ENCODE peak calls at places on chromosomes 5 and 9, in four cellular contexts. J is cardiac muscle cell, N is colonic mucosa, U is brain microvascular endothelial cell. S is an unnamed sample.
A peak's percentile ranks its signal among the peaks of the same experiment; 100 is the strongest.

GRCh38 chr9:117403403-117403811 is 11.4 kb downstream of the ASTN2 start:
- DNase-seq in J (no peak), N (no peak), U (no peak), S (no peak)

GRCh38 chr5:79263290-79263689 is 27.4 kb downstream of the JMY start:
- DNase-seq in J (no peak), N (no peak), U (no peak), S (no peak)

GRCh38 chr9:126504977-126505455 is 108.7 kb upstream of the LMX1B start:
- DNase-seq in J (no peak), N (no peak), U (no peak), S (no peak)

GRCh38 chr5:104088876-104089778 is 526.5 kb upstream of the NUDT12 start:
- DNase-seq in J (no peak), N (no peak), U (no peak), S (no peak)

GRCh38 chr5:157167219-157167621 is 1.2 kb upstream of the GARIN3 start:
- DNase-seq in J (peak; percentile 5), N (no peak), U (peak; percentile 72), S (no peak)

GRCh38 chr5:119302916-119303897 is 52.6 kb upstream of the TNFAIP8 start:
- DNase-seq in J (peak; percentile 96), N (no peak), U (peak; percentile 93), S (no peak)

GRCh38 chr5:176806137-176806536 is 4.2 kb upstream of the UNC5A start:
- DNase-seq in J (peak; percentile 45), N (no peak), U (peak; percentile 40), S (no peak)

GRCh38 chr9:126166291-126166690 is 160.3 kb upstream of the MVB12B start:
- DNase-seq in J (no peak), N (no peak), U (no peak), S (no peak)

GRCh38 chr5:12204761-12205160 is 300.5 kb upstream of the CTNND2 start:
- DNase-seq in J (no peak), N (no peak), U (no peak), S (no peak)

GRCh38 chr5:150650713-150651000 is 10.2 kb downstream of the SYNPO start:
- DNase-seq in J (no peak), N (no peak), U (no peak), S (no peak)

DNA sequence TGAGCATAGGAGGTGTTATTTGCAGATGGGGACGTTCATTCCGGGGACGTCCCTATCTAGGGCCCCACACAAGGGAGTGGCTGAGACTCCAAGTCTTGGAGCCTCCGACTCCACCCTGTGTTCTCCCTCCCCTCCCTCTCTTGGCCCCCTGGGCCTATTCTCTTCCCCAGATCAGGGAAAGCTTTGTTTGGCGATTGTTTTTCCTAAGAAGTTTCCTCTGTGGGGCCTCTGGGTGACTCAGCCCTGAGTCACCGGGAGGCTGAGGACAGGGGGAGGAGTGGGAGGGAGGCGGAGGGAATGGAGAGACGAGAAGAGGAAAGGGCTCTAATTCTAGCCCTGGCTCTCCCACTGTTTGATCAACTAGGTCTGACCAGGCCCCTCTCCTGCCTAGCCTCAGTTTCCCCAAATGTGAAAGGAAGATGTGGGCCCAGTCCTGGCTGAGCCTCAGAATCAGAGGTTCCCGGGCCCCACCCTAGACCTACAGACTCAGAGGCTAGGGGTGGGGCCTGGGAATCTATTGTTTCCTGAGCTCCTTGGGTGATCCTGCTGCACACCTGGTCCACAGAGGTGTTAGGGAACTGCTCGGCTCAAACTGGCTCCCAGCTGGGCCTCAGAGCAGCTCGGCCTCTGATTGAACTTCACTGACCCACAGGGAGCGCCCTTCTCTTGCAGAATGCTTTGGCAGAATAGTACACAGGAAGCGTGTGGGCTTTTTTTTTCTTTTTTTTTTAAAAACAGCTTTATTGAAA is 19.2 kb downstream of the GSN start:
- DNase-seq in J (peak; percentile 97), N (peak; percentile 91), U (peak; percentile 90), S (peak; percentile 56)
- H3K4me3 ChIP-seq in J (no peak overlapping the region), N (peak overlapping the region; percentile 8), U (peak overlapping the region; percentile 1), S (no peak overlapping the region)

DNA sequence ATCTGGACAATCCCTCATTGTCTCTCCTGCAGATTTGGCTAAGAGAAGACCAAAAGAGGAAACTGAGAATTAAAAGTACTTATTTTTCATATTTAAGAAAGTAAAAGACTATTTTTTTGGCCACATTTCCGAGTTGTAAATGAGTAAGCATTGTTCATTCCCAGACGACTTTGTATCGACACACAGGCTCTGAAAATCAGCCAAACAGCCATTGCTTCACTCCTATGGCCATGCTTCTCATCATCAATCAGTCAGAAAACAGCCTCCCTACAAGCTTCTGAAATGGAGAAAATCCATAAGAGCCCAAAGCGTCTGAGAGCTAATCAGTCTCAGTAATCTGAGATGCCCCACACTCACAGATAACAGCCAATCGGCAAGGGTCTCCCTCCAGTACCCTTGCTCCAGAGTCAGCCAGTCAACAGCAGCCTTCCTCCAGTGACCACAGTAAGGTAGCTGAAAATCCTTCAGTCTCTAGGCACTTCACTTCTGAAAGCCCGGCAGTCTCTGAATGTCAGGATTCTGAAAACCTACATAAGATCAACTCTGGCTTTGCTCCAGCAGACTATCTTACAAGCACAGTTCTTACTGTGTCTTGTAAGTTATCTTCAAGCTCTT is 31.0 kb downstream of the CDO1 start:
- DNase-seq in J (peak; percentile 11), N (no peak), U (no peak), S (peak; percentile 58)
- H3K27ac ChIP-seq in J (no peak overlapping the region), N (no peak overlapping the region), U (no peak overlapping the region), S (peak overlapping the region; percentile 50)

GRCh38 chr5:96324708-96325107 is 108.3 kb downstream of the PCSK1 start:
- DNase-seq in J (peak; percentile 70), N (no peak), U (peak; percentile 91), S (no peak)
- H3K4me3 ChIP-seq in J (no peak overlapping the region), N (no peak overlapping the region), U (no peak overlapping the region), S (no peak overlapping the region)

DNA sequence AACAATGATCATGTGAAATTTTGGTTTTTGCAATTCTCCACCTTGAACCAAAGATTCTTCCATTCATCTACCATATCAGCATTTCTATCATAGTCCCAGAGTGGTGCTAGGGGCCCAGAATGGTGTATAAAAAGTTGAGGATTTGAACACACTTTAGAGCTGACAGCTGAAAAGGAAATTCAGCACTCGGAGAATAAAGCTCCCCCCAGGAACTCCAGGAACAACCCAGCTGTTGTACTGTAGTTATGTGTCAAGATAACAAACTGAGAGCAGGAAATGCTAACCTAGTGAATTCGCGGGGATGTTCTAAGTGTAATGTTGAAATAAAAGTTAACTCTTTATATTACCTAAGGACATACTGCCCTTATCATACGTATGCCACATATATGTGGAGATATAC is 216.7 kb downstream of the NFIB start:
- DNase-seq in J (peak; percentile 88), N (no peak), U (peak; percentile 84), S (no peak)
- H3K27ac ChIP-seq in J (no peak overlapping the region), N (no peak overlapping the region), U (peak overlapping the region; percentile 94), S (no peak overlapping the region)

GRCh38 chr5:32443145-32443540 is 1.4 kb downstream of the ZFR start:
- DNase-seq in J (peak; percentile 21), N (no peak), U (peak; percentile 7), S (peak; percentile 51)
- H3K4me3 ChIP-seq in J (peak overlapping the region; percentile 91), N (peak overlapping the region; percentile 93), U (peak overlapping the region; percentile 80), S (peak overlapping the region; percentile 73)

GRCh38 chr5:142795246-142795645 is 25.1 kb downstream of the ARHGAP26 start:
- DNase-seq in J (no peak), N (no peak), U (no peak), S (peak; percentile 50)

GRCh38 chr5:142798099-142798768 is 28.1 kb downstream of the ARHGAP26 start:
- DNase-seq in J (no peak), N (no peak), U (no peak), S (no peak)

GRCh38 chr5:142794527-142794926 is 24.4 kb downstream of the ARHGAP26 start:
- DNase-seq in J (no peak), N (no peak), U (no peak), S (no peak)

GRCh38 chr5:142796492-142797109 is 26.4 kb downstream of the ARHGAP26 start:
- DNase-seq in J (no peak), N (peak; percentile 63), U (no peak), S (no peak)

DNA sequence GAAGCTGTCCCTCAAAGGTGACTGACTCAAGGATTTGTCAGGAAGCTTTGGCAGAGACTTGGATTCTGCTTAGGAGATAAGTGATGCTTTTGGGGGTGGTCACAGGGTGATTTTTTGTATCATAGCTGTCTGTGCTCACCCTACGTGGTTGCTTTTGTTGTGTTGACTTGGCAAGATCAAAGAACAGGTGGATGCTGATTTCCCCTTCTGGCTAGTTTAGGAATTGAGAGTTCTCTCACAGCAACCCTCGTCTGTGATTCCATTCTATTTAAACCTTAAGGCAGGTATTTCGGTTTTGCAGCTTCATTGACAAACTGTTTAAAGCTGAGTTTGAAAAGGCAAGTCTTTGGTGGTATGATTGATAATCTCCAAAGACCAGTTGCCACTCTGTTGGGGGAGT is 27.2 kb downstream of the ARHGAP26 start:
- DNase-seq in J (no peak), N (no peak), U (no peak), S (no peak)
- H3K27ac ChIP-seq in J (no peak overlapping the region), N (peak overlapping the region; percentile 64), U (no peak overlapping the region), S (no peak overlapping the region)

GRCh38 chr5:142881727-142882126 is 111.5 kb downstream of the ARHGAP26 start:
- DNase-seq in J (no peak), N (no peak), U (no peak), S (no peak)

GRCh38 chr5:142878111-142878510 is 107.9 kb downstream of the ARHGAP26 start:
- DNase-seq in J (no peak), N (no peak), U (no peak), S (no peak)

GRCh38 chr5:142881076-142881466 is 110.9 kb downstream of the ARHGAP26 start:
- DNase-seq in J (peak; percentile 71), N (no peak), U (peak; percentile 85), S (peak; percentile 86)

GRCh38 chr5:142876817-142877216 is 106.6 kb downstream of the ARHGAP26 start:
- DNase-seq in J (no peak), N (no peak), U (no peak), S (no peak)

GRCh38 chr5:142878638-142879037 is 108.5 kb downstream of the ARHGAP26 start:
- DNase-seq in J (no peak), N (no peak), U (no peak), S (no peak)
- H3K4me3 ChIP-seq in J (no peak overlapping the region), N (no peak overlapping the region), U (no peak overlapping the region), S (no peak overlapping the region)

GRCh38 chr9:79254900-79255651 is 316.7 kb upstream of the TLE4 start:
- DNase-seq in J (peak; percentile 24), N (no peak), U (no peak), S (peak; percentile 56)
- H3K27ac ChIP-seq in J (no peak overlapping the region), N (no peak overlapping the region), U (no peak overlapping the region), S (no peak overlapping the region)

GRCh38 chr5:132812123-132812948 is 766 bp upstream of the SOWAHA start:
- DNase-seq in J (no peak), N (no peak), U (no peak), S (no peak)
- H3K4me3 ChIP-seq in J (peak overlapping the region; percentile 37), N (no peak overlapping the region), U (no peak overlapping the region), S (no peak overlapping the region)